ENCODE peak calls at places on chromosomes 16 and 17, in eight cellular contexts. Z is endodermal cell, Y is esophagus squamous epithelium, F is Caco-2, R is foreskin fibroblast, C is GM12865, G is AG04450, X is breast epithelium. O is an unnamed sample.

GRCh38 chr17:42387663-42388380 is 420 bp downstream of the STAT3 start:
- DNase-seq in Z (peak), Y (no peak), F (no peak), R (peak), C (no peak), G (no peak), X (peak), O (no peak)

GRCh38 chr16:27430923-27431484 is 29.0 kb downstream of the IL21R start:
- DNase-seq in Z (no peak), Y (no peak), F (no peak), R (peak), C (peak), G (no peak), X (no peak), O (no peak)

GRCh38 chr17:27552467-27552779 is 78.6 kb upstream of the LGALS9 start:
- DNase-seq in Z (peak), Y (no peak), F (peak), R (peak), C (no peak), G (no peak), X (no peak), O (peak)

GRCh38 chr16:64051826-64052225 is 1070.0 kb downstream of the CDH11 start:
- DNase-seq in Z (peak), Y (no peak), F (no peak), R (peak), C (no peak), G (no peak), X (no peak), O (peak)

GRCh38 chr16:2473999-2474876 is 689 bp upstream of the TBC1D24 start:
- DNase-seq in Z (peak), Y (no peak), F (no peak), R (peak), C (peak), G (no peak), X (no peak), O (peak)

GRCh38 chr17:70563301-70563820 is 394.0 kb downstream of the KCNJ2 start:
- DNase-seq in Z (no peak), Y (no peak), F (no peak), R (peak), C (no peak), G (no peak), X (no peak), O (no peak)

GRCh38 chr17:41835214-41835799 is 725 bp downstream of the NT5C3B start:
- DNase-seq in Z (no peak), Y (no peak), F (no peak), R (peak), C (peak), G (no peak), X (no peak), O (peak)

GRCh38 chr17:61221597-61222471 is 177.8 kb upstream of the TBX2 start:
- DNase-seq in Z (no peak), Y (no peak), F (no peak), R (no peak), C (no peak), G (no peak), X (no peak), O (peak)

GRCh38 chr17:66508896-66509843 is 206.8 kb downstream of the PRKCA start:
- DNase-seq in Z (no peak), Y (no peak), F (no peak), R (peak), C (no peak), G (peak), X (no peak), O (peak)

GRCh38 chr17:67434061-67434525 is 57.0 kb downstream of the PITPNC1 start:
- DNase-seq in Z (no peak), Y (no peak), F (no peak), R (no peak), C (peak), G (no peak), X (no peak), O (no peak)

GRCh38 chr16:72172105-72173034 is at the start of gene PMFBP1:
- DNase-seq in Z (no peak), Y (peak), F (no peak), R (peak), C (peak), G (peak), X (no peak), O (peak)

GRCh38 chr16:10946308-10946707 is 1.9 kb downstream of the CLEC16A start:
- DNase-seq in Z (peak), Y (no peak), F (peak), R (no peak), C (no peak), G (no peak), X (no peak), O (no peak)

GRCh38 chr16:68987734-68988457 is 117.6 kb upstream of the HAS3 start:
- DNase-seq in Z (peak), Y (no peak), F (no peak), R (no peak), C (no peak), G (no peak), X (no peak), O (no peak)

GRCh38 chr16:80683646-80684045 is 120.8 kb downstream of the CDYL2 start:
- DNase-seq in Z (no peak), Y (no peak), F (no peak), R (no peak), C (no peak), G (no peak), X (no peak), O (no peak)

GRCh38 chr16:7217797-7218196 is 114.8 kb upstream of the RBFOX1 start:
- DNase-seq in Z (no peak), Y (no peak), F (no peak), R (no peak), C (no peak), G (no peak), X (no peak), O (no peak)

GRCh38 chr17:1047886-1048470 is 51.0 kb downstream of the TIMM22 start:
- DNase-seq in Z (no peak), Y (no peak), F (no peak), R (no peak), C (no peak), G (no peak), X (no peak), O (no peak)

GRCh38 chr17:78375401-78376079 is 2.9 kb upstream of the PGS1 start:
- DNase-seq in Z (peak), Y (no peak), F (no peak), R (peak), C (no peak), G (peak), X (no peak), O (peak)

GRCh38 chr16:87017388-87018012 is 299.7 kb downstream of the C16orf95 start:
- DNase-seq in Z (peak), Y (no peak), F (peak), R (peak), C (no peak), G (peak), X (no peak), O (peak)
- TF ChIP-seq CTCF in Z (peak), Y (no peak), F (no peak), R (no peak), C (no peak), G (peak), X (no peak), O (peak)

GRCh38 chr17:47193931-47194481 is 4.9 kb upstream of the CDC27 start:
- DNase-seq in Z (no peak), Y (no peak), F (no peak), R (no peak), C (no peak), G (no peak), X (no peak), O (no peak)
- H3K4me3 ChIP-seq in Z (no peak), Y (no peak), F (no peak), R (no peak), C (no peak), G (no peak), X (no peak), O (no peak)

GRCh38 chr17:14552311-14552710 is 251.4 kb downstream of the HS3ST3B1 start:
- DNase-seq in Z (no peak), Y (no peak), F (no peak), R (no peak), C (no peak), G (no peak), X (no peak), O (no peak)

GRCh38 chr17:14559220-14559619 is 258.3 kb downstream of the HS3ST3B1 start:
- DNase-seq in Z (no peak), Y (no peak), F (no peak), R (no peak), C (no peak), G (no peak), X (no peak), O (no peak)

GRCh38 chr17:14557482-14557881 is 256.6 kb downstream of the HS3ST3B1 start:
- DNase-seq in Z (no peak), Y (no peak), F (no peak), R (no peak), C (no peak), G (no peak), X (no peak), O (no peak)

GRCh38 chr17:14559720-14560119 is 258.8 kb downstream of the HS3ST3B1 start:
- DNase-seq in Z (no peak), Y (no peak), F (no peak), R (no peak), C (no peak), G (no peak), X (no peak), O (no peak)

GRCh38 chr17:14553847-14554246 is 253.0 kb downstream of the HS3ST3B1 start:
- DNase-seq in Z (no peak), Y (no peak), F (no peak), R (no peak), C (no peak), G (no peak), X (no peak), O (no peak)
- TF ChIP-seq CTCF in Z (peak), Y (no peak), F (no peak), R (no peak), C (no peak), G (no peak), X (no peak), O (no peak)

GRCh38 chr16:57004387-57005250 is 15.3 kb downstream of the NLRC5 start:
- DNase-seq in Z (no peak), Y (no peak), F (peak), R (no peak), C (peak), G (no peak), X (no peak), O (no peak)
- H3K4me3 ChIP-seq in Z (no peak), Y (no peak), F (no peak), R (no peak), C (peak), G (no peak), X (no peak), O (no peak)

DNA sequence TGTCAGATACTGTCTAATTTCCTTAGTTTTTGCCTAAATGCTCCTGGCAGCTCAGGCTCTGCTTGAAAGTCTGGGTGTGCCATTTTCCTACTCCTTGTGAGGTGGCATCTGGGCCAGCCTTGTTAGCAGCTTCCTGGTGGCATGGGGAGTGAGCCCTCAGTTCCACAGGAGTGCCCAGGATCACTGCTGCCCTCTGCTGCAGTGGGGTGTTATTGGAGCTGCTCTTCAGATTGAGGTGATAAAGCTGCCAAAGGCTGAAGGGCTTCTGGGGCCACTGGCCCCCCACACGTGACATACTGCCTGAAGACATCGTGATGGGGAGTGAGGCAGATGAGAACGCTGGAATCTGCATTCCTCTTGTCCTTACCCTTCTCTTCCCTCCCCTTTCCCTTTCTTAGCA is 27.4 kb downstream of the CEP95 start:
- DNase-seq in Z (no peak), Y (no peak), F (no peak), R (peak), C (peak), G (no peak), X (no peak), O (no peak)
- TF ChIP-seq CTCF in Z (no peak), Y (no peak), F (no peak), R (peak), C (peak), G (peak), X (no peak), O (no peak)